ENCODE peak calls at places on chromosomes 7 and 10, in ten cellular contexts. K, F, L, I, A, P, H, T, N and C are unnamed samples.

GRCh38 chr7:21947056-21947455 is 1.4 kb upstream of the CDCA7L start:
- DNase-seq in N (no peak), H (no peak), I (no peak), K (peak; percentile 15), L (no peak), T (no peak), P (no peak), A (no peak), F (no peak), C (no peak)

GRCh38 chr10:27701971-27702537 is 43.6 kb downstream of the MKX start:
- DNase-seq in K (no peak), I (no peak), A (no peak), N (no peak), F (no peak), L (no peak), P (no peak), T (no peak), H (no peak), C (no peak)

GRCh38 chr10:80187465-80188409 is 17.6 kb downstream of the ANXA11 start:
- DNase-seq in I (no peak), L (peak; percentile 62), P (no peak), T (no peak), H (no peak), K (peak; percentile 47), N (peak; percentile 74), F (no peak), A (peak; percentile 80), C (no peak)

GRCh38 chr10:71059943-71060342 is 152.4 kb upstream of the UNC5B start:
- DNase-seq in P (no peak), L (no peak), A (no peak), T (no peak), I (no peak), N (no peak), F (no peak), H (no peak), K (no peak), C (no peak)

GRCh38 chr7:157472311-157473050 is 135.7 kb downstream of the DNAJB6 start:
- DNase-seq in H (no peak), L (peak; percentile 15), I (no peak), T (no peak), P (no peak), N (no peak), F (no peak), A (no peak), K (no peak), C (peak; percentile 13)

GRCh38 chr10:12389154-12389734 is 39.9 kb downstream of the CAMK1D start:
- DNase-seq in F (no peak), H (no peak), N (no peak), P (no peak), L (peak; percentile 37), T (no peak), A (no peak), K (no peak), I (peak; percentile 70), C (no peak)

GRCh38 chr7:143345428-143345900 is 17.0 kb downstream of the FAM131B start:
- DNase-seq in A (peak; percentile 44), F (no peak), T (no peak), P (peak; percentile 19), I (no peak), K (no peak), N (peak; percentile 77), L (peak; percentile 68), H (peak; percentile 73), C (peak; percentile 19)

GRCh38 chr10:51615764-51616298 is 83.6 kb downstream of the CSTF2T start:
- DNase-seq in H (no peak), L (no peak), P (no peak), K (no peak), A (no peak), I (no peak), T (no peak), N (no peak), F (no peak), C (peak; percentile 21)

GRCh38 chr7:12351843-12352242 is 51.8 kb downstream of the VWDE start:
- DNase-seq in F (no peak), N (no peak), K (no peak), I (no peak), T (no peak), H (no peak), L (no peak), A (no peak), P (no peak), C (no peak)

GRCh38 chr7:82413237-82413636 is 30.3 kb downstream of the CACNA2D1 start:
- DNase-seq in P (no peak), H (no peak), F (no peak), T (peak; percentile 20), A (no peak), I (no peak), K (no peak), N (no peak), L (no peak), C (peak; percentile 72)

GRCh38 chr10:35533565-35533964 is 71.6 kb upstream of the GJD4 start:
- DNase-seq in N (no peak), A (no peak), I (no peak), L (no peak), T (peak; percentile 22), P (peak; percentile 29), H (no peak), F (no peak), K (no peak), C (peak; percentile 62)

GRCh38 chr7:127667751-127668530 is 15.9 kb downstream of the SND1 start:
- DNase-seq in H (no peak), K (no peak), A (no peak), I (no peak), T (peak; percentile 23), L (no peak), N (no peak), P (no peak), F (no peak), C (no peak)

GRCh38 chr10:104435822-104436221 is 82.2 kb downstream of the CFAP58 start:
- DNase-seq in T (peak; percentile 41), K (no peak), F (no peak), I (no peak), L (no peak), P (peak; percentile 53), A (no peak), H (no peak), N (no peak), C (no peak)

GRCh38 chr7:82036146-82036886 is 266.5 kb upstream of the HGF start:
- DNase-seq in T (peak; percentile 84), F (no peak), K (peak; percentile 73), I (no peak), P (peak; percentile 39), N (no peak), A (no peak), L (no peak), H (no peak), C (peak; percentile 95)

GRCh38 chr7:114419441-114420107 is 5.0 kb downstream of the FOXP2 start:
- DNase-seq in L (no peak), A (no peak), F (no peak), P (no peak), H (no peak), K (no peak), N (no peak), T (no peak), I (no peak), C (no peak)
- H3K4me3 ChIP-seq in L (peak overlapping the region; percentile 9), A (no peak overlapping the region), F (no peak overlapping the region), P (no peak overlapping the region), H (no peak overlapping the region), K (no peak overlapping the region), N (no peak overlapping the region), T (no peak overlapping the region), I (no peak overlapping the region), C (no peak overlapping the region)

DNA sequence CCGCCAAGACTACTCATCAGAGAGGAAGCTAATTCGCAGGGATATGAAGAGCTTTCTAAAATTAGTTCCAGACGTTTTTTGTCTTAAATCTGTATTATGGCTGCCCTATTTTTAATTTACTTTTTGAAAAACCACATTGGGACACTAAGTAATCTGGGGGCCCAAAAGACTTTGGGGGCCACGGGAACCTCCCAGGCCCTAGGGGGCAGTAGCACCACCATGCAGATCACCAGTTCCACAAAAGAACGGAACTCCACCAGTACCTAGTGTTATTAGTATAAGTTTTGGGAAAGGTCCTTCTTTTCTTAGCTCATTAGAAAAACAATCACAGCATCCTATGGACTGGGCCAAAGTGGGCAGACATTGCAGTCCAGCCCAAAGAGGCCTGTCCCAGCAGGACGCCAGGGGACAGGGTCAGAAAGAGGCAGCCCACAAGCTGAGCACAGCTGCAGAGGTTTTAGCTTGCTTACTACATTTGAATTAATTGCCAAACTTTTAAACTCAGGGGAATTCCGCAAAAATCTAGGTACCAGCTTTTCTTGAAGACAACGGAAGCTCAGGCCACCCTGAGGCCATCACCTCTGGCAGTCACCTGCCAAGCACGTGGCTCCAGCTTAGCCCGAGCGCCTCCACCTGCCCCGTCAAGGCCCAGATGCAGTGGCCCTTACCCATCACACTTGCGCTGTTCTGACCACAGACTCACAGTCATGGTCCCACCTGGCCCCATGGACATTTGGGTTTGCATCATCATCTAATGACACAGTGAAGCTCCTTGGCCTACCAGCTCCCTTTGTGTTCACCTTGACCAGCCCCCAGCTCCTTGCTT is 74.8 kb downstream of the PARP12 start:
- DNase-seq in L (no peak), N (no peak), H (no peak), F (no peak), A (no peak), P (no peak), I (no peak), T (no peak), K (no peak), C (no peak)
- TF ChIP-seq CTCF in L (no peak), N (no peak), H (peak; percentile 31), F (no peak), A (peak; percentile 4), P (no peak), I (no peak), T (no peak), K (peak; percentile 34), C (no peak)

GRCh38 chr10:6145414-6145978 is 56.7 kb downstream of the RBM17 start:
- DNase-seq in P (no peak), T (no peak), K (no peak), F (no peak), A (no peak), L (no peak), I (no peak), N (no peak), H (no peak), C (no peak)
- H3K4me3 ChIP-seq in P (peak overlapping the region; percentile 79), T (peak overlapping the region; percentile 65), K (peak overlapping the region; percentile 75), F (peak overlapping the region; percentile 77), A (peak overlapping the region; percentile 65), L (peak overlapping the region; percentile 68), I (peak overlapping the region; percentile 75), N (peak overlapping the region; percentile 85), H (peak overlapping the region; percentile 85), C (peak overlapping the region; percentile 79)

DNA sequence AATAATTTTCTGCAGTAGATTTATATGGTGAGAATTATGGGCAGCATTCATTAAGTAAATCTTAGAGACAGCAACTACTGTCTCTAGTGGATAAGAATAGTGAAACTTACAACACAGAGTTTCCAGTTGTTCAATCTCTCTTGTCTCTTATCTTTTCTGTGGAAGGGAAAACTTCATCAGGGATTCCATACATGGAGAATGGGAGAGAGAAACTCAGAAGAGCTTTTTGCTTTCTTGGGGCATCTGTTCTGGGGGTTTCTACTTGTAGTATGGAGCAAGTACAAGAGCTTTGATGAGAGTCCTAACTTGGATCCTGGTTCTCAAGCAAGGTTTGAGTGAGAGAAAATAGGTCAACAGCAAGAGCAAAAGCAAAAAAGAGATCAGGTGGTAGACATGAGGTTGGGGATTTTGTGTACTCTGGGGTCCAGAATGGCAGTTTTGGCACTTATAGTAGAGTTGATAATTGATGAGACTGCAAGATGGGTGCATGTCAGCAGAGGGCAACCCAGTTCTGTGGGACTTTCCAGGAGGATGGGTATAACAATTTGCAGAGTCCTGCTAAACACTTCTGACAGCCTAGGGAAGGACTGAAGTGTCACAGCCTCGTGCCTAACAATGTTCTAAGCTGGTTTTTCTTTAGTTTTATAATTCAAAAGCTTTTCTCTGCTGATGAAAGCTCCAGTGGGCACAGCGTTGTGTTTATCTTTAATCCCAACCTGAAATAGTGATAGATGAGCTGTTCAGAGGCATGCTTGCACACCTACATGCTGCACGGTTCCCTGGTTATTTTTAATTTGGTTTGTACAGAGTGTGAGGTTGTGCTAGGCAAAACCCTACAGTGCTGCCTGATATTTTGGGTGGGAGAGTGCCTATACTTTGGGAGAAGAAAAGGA is 32.0 kb upstream of the STRIP2 start:
- DNase-seq in K (peak; percentile 45), A (no peak), N (no peak), P (no peak), L (no peak), H (no peak), I (no peak), T (no peak), F (no peak), C (peak; percentile 5)
- TF ChIP-seq CTCF in K (peak; percentile 59), A (peak; percentile 43), N (no peak), P (no peak), L (no peak), H (no peak), I (no peak), T (no peak), F (no peak), C (peak; percentile 4)